ENCODE peak calls at places on chromosomes 5 and 9, in eight cellular contexts. F is small intestine; P is osteocyte; R is T-helper 9 cell; W is activated T-cell treated with anti-CD3 and anti-CD28 coated beads for 1 hour; Z is AML-193; H is stimulated activated CD4-positive, alpha-beta T cell treated with anti-CD3 and anti-CD28 coated beads, TNF-alpha, amount 100 ng/mL, for 48 hours; O is naive thymus-derived CD4-positive, alpha-beta T cell. Y is an unnamed sample.

GRCh38 chr5:132998553-132998952 is 27.8 kb downstream of the ZCCHC10 start:
- DNase-seq in F (no peak), P (peak), R (no peak), W (no peak), Z (peak), H (no peak), O (no peak), Y (no peak)

GRCh38 chr5:157167219-157167621 is 1.2 kb upstream of the GARIN3 start:
- DNase-seq in F (no peak), P (no peak), R (no peak), W (no peak), Z (no peak), H (no peak), O (no peak), Y (no peak)

GRCh38 chr9:32427111-32427873 is 42.8 kb downstream of the ACO1 start:
- DNase-seq in F (peak), P (no peak), R (no peak), W (no peak), Z (no peak), H (no peak), O (no peak), Y (peak)

GRCh38 chr9:69121155-69122085 is 52.7 kb upstream of the TJP2 start:
- DNase-seq in F (peak), P (peak), R (no peak), W (peak), Z (peak), H (peak), O (peak), Y (peak)

GRCh38 chr9:4798281-4798680 is 5.5 kb downstream of the RCL1 start:
- DNase-seq in F (no peak), P (no peak), R (no peak), W (no peak), Z (no peak), H (no peak), O (no peak), Y (no peak)

GRCh38 chr5:54344653-54345052 is 34.3 kb upstream of the ARL15 start:
- DNase-seq in F (peak), P (no peak), R (no peak), W (no peak), Z (no peak), H (no peak), O (no peak), Y (no peak)

GRCh38 chr5:98742395-98743073 is 30.9 kb upstream of the RGMB start:
- DNase-seq in F (no peak), P (no peak), R (no peak), W (no peak), Z (no peak), H (no peak), O (no peak), Y (no peak)

GRCh38 chr5:150694638-150695037 is 6.2 kb downstream of the RBM22 start:
- DNase-seq in F (no peak), P (no peak), R (no peak), W (no peak), Z (no peak), H (no peak), O (no peak), Y (no peak)

GRCh38 chr9:129197978-129198736 is 20.1 kb upstream of the IER5L start:
- DNase-seq in F (no peak), P (no peak), R (no peak), W (no peak), Z (no peak), H (no peak), O (no peak), Y (peak)

GRCh38 chr9:114316605-114317230 is 6.2 kb upstream of the ORM1 start:
- DNase-seq in F (no peak), P (peak), R (no peak), W (no peak), Z (no peak), H (no peak), O (no peak), Y (no peak)

GRCh38 chr9:19894975-19895374 is 106.1 kb upstream of the SLC24A2 start:
- DNase-seq in F (no peak), P (no peak), R (no peak), W (no peak), Z (no peak), H (no peak), O (no peak), Y (no peak)

GRCh38 chr5:132221781-132222648 is 5.6 kb downstream of the P4HA2 start:
- DNase-seq in F (no peak), P (no peak), R (no peak), W (no peak), Z (no peak), H (no peak), O (no peak), Y (no peak)

GRCh38 chr5:95283761-95284511 is 958 bp downstream of the MCTP1 start:
- DNase-seq in F (peak), P (no peak), R (no peak), W (no peak), Z (peak), H (no peak), O (peak), Y (peak)

GRCh38 chr5:158423623-158424200 is 564.8 kb upstream of the CLINT1 start:
- DNase-seq in F (no peak), P (no peak), R (no peak), W (no peak), Z (no peak), H (no peak), O (no peak), Y (no peak)

GRCh38 chr5:140038373-140038957 is 4.6 kb downstream of the NRG2 start:
- DNase-seq in F (peak), P (no peak), R (no peak), W (no peak), Z (no peak), H (no peak), O (no peak), Y (peak)

GRCh38 chr5:159123700-159124099 is 24.0 kb upstream of the EBF1 start:
- DNase-seq in F (no peak), P (no peak), R (no peak), W (no peak), Z (no peak), H (no peak), O (no peak), Y (no peak)

GRCh38 chr5:72185717-72186388 is 78.6 kb downstream of the MAP1B start:
- DNase-seq in F (no peak), P (no peak), R (no peak), W (no peak), Z (no peak), H (no peak), O (no peak), Y (no peak)

GRCh38 chr9:100477221-100477620 is 4.3 kb downstream of the TMEFF1 start:
- DNase-seq in F (no peak), P (no peak), R (no peak), W (no peak), Z (no peak), H (no peak), O (no peak), Y (no peak)

GRCh38 chr5:39892708-39893107 is 467.9 kb upstream of the DAB2 start:
- DNase-seq in F (no peak), P (no peak), R (no peak), W (no peak), Z (no peak), H (no peak), O (no peak), Y (no peak)

GRCh38 chr5:80438739-80439138 is 30.9 kb downstream of the ZFYVE16 start:
- DNase-seq in F (no peak), P (no peak), R (no peak), W (no peak), Z (no peak), H (no peak), O (no peak), Y (no peak)

GRCh38 chr5:31100781-31101180 is 92.7 kb upstream of the CDH6 start:
- DNase-seq in F (no peak), P (no peak), R (no peak), W (no peak), Z (no peak), H (no peak), O (no peak), Y (no peak)

GRCh38 chr5:146047396-146047795 is 58.0 kb downstream of the PLAC8L1 start:
- DNase-seq in F (peak), P (no peak), R (no peak), W (no peak), Z (no peak), H (no peak), O (no peak), Y (no peak)

GRCh38 chr9:79257215-79257614 is 314.6 kb upstream of the TLE4 start:
- DNase-seq in F (no peak), P (no peak), R (no peak), W (no peak), Z (no peak), H (no peak), O (no peak), Y (no peak)

GRCh38 chr9:14395300-14396082 is 81.5 kb upstream of the NFIB start:
- DNase-seq in F (peak), P (no peak), R (no peak), W (no peak), Z (no peak), H (no peak), O (no peak), Y (no peak)

GRCh38 chr9:104850771-104851170 is 77.2 kb downstream of the ABCA1 start:
- DNase-seq in F (no peak), P (no peak), R (no peak), W (no peak), Z (no peak), H (no peak), O (no peak), Y (no peak)

GRCh38 chr5:53871772-53872171 is 311.3 kb downstream of the NDUFS4 start:
- DNase-seq in F (no peak), P (no peak), R (no peak), W (no peak), Z (peak), H (no peak), O (no peak), Y (no peak)

GRCh38 chr5:10110228-10110627 is 139.5 kb downstream of the ATPSCKMT start:
- DNase-seq in F (no peak), P (peak), R (no peak), W (no peak), Z (no peak), H (no peak), O (no peak), Y (no peak)

GRCh38 chr9:79408617-79409016 is 163.1 kb upstream of the TLE4 start:
- DNase-seq in F (no peak), P (no peak), R (no peak), W (no peak), Z (no peak), H (no peak), O (no peak), Y (no peak)

GRCh38 chr9:13971415-13971814 is 342.5 kb downstream of the NFIB start:
- DNase-seq in F (no peak), P (no peak), R (no peak), W (no peak), Z (no peak), H (no peak), O (no peak), Y (no peak)

GRCh38 chr9:95105519-95106287 is 211.8 kb downstream of the FANCC start:
- DNase-seq in F (peak), P (no peak), R (no peak), W (no peak), Z (no peak), H (no peak), O (no peak), Y (no peak)

GRCh38 chr5:2757563-2758311 is 6.3 kb upstream of the IRX2 start:
- DNase-seq in F (no peak), P (no peak), R (no peak), W (no peak), Z (no peak), H (no peak), O (no peak), Y (peak)